ENCODE peak calls at places on chromosomes 16 and 17, in five cellular contexts. V is GM13976, S is T-helper 2 cell, O is activated gamma-delta T cell treated with Interleukin-2 at 50 U/mL for 16 hours, I is DMS153. H is an unnamed sample.

GRCh38 chr16:69069504-69069903 is 35.9 kb upstream of the HAS3 start:
- DNase-seq in V (no peak), S (no peak), O (no peak), I (no peak), H (no peak)

GRCh38 chr16:55323637-55324490 is at the start of gene IRX6:
- DNase-seq in V (peak; percentile 37), S (no peak), O (no peak), I (no peak), H (peak; percentile 81)

GRCh38 chr17:43817826-43818225 is 15.1 kb downstream of the MPP3 start:
- DNase-seq in V (no peak), S (no peak), O (no peak), I (no peak), H (no peak)

GRCh38 chr16:2535644-2536021 is 2.2 kb upstream of the PDPK1 start:
- DNase-seq in V (no peak), S (no peak), O (no peak), I (no peak), H (no peak)

GRCh38 chr17:78962345-78962983 is 17.3 kb downstream of the LGALS3BP start:
- DNase-seq in V (no peak), S (no peak), O (no peak), I (no peak), H (peak; percentile 59)

GRCh38 chr17:77840156-77840555 is 118.3 kb upstream of the TNRC6C start:
- DNase-seq in V (no peak), S (no peak), O (no peak), I (no peak), H (no peak)

GRCh38 chr17:44022246-44022645 is 7.5 kb upstream of the TMEM101 start:
- DNase-seq in V (no peak), S (no peak), O (no peak), I (no peak), H (no peak)

GRCh38 chr16:68644303-68644702 is 807 bp upstream of the CDH3 start:
- DNase-seq in V (no peak), S (no peak), O (no peak), I (no peak), H (no peak)

GRCh38 chr16:85037050-85037410 is 9.4 kb downstream of the KIAA0513 start:
- DNase-seq in V (no peak), S (no peak), O (no peak), I (no peak), H (no peak)

GRCh38 chr16:77788196-77789084 is at the start of gene VAT1L:
- DNase-seq in V (peak; percentile 48), S (no peak), O (no peak), I (no peak), H (peak; percentile 75)

GRCh38 chr17:49447603-49448325 is 33.1 kb upstream of the PHB1 start:
- DNase-seq in V (no peak), S (no peak), O (no peak), I (no peak), H (no peak)

GRCh38 chr16:21563676-21564075 is 35.7 kb upstream of the METTL9 start:
- DNase-seq in V (no peak), S (no peak), O (no peak), I (no peak), H (no peak)

GRCh38 chr16:69017036-69017783 is 88.2 kb upstream of the HAS3 start:
- DNase-seq in V (peak; percentile 25), S (no peak), O (no peak), I (no peak), H (no peak)

GRCh38 chr16:86598607-86599318 is 20.4 kb downstream of the FOXL1 start:
- DNase-seq in V (no peak), S (no peak), O (no peak), I (no peak), H (no peak)

GRCh38 chr16:20056436-20056835 is 17.3 kb downstream of the GPR139 start:
- DNase-seq in V (no peak), S (no peak), O (no peak), I (no peak), H (no peak)

GRCh38 chr17:31541559-31541958 is 150.1 kb downstream of the RAB11FIP4 start:
- DNase-seq in V (no peak), S (no peak), O (no peak), I (no peak), H (no peak)

GRCh38 chr17:75996665-75997590 is 3.7 kb upstream of the CDK3 start:
- DNase-seq in V (peak; percentile 72), S (no peak), O (no peak), I (no peak), H (peak; percentile 12)

H was measured in glutamatergic neuron.